ENCODE peak calls at places on chromosomes 16 and 17, in four cellular contexts. M is PC-3, T is fibroblast of lung, V is NCI-H1436 treated with DMSO at 0.1 percent for 48 hours. L is an unnamed sample.

GRCh38 chr16:6629110-6629509 is 703.5 kb upstream of the RBFOX1 start:
- DNase-seq in M (no peak), T (no peak), V (no peak), L (no peak)

GRCh38 chr17:43579570-43580140 is 33.5 kb upstream of the ETV4 start:
- DNase-seq in M (peak; percentile 87), T (peak; percentile 48), V (no peak), L (peak; percentile 93)

GRCh38 chr16:18050234-18050633 is 286.3 kb downstream of the NPIPA8 start:
- DNase-seq in M (no peak), T (no peak), V (no peak), L (no peak)

GRCh38 chr17:55426851-55427586 is 5.4 kb upstream of the MMD start:
- DNase-seq in M (peak; percentile 49), T (peak; percentile 93), V (no peak), L (no peak)

GRCh38 chr17:36592316-36592710 is 634 bp downstream of the DHRS11 start:
- DNase-seq in M (peak; percentile 22), T (no peak), V (no peak), L (peak; percentile 51)

GRCh38 chr16:6016530-6017184 is 919.1 kb upstream of the EEF2KMT start:
- DNase-seq in M (peak; percentile 17), T (no peak), V (no peak), L (peak; percentile 76)

GRCh38 chr17:50640701-50641338 is 6.1 kb downstream of the ABCC3 start:
- DNase-seq in M (peak; percentile 51), T (peak; percentile 57), V (no peak), L (peak; percentile 61)

GRCh38 chr16:4800290-4801041 is 2.0 kb downstream of the ROGDI start:
- DNase-seq in M (no peak), T (no peak), V (no peak), L (peak; percentile 9)

GRCh38 chr16:50680907-50681885 is at the start of gene SNX20:
- DNase-seq in M (no peak), T (no peak), V (no peak), L (no peak)

GRCh38 chr16:49528035-49528434 is 154.4 kb downstream of the C16orf78 start:
- DNase-seq in M (peak; percentile 1), T (peak; percentile 15), V (no peak), L (peak; percentile 26)

GRCh38 chr16:27677300-27677699 is 127.4 kb downstream of the KATNIP start:
- DNase-seq in M (no peak), T (peak; percentile 5), V (no peak), L (peak; percentile 5)

GRCh38 chr17:68398731-68399637 is 58.3 kb downstream of the WIPI1 start:
- DNase-seq in M (peak; percentile 89), T (peak; percentile 86), V (no peak), L (peak; percentile 63)

GRCh38 chr17:8672326-8672725 is 41.8 kb upstream of the MYH10 start:
- DNase-seq in M (no peak), T (no peak), V (no peak), L (no peak)

GRCh38 chr16:15879255-15879804 is 9.1 kb downstream of the CEP20 start:
- DNase-seq in M (peak; percentile 85), T (peak; percentile 96), V (peak; percentile 1), L (peak; percentile 83)

GRCh38 chr17:60526726-60527125 is 684 bp upstream of the APPBP2 start:
- DNase-seq in M (no peak), T (peak; percentile 44), V (no peak), L (peak; percentile 10)

GRCh38 chr16:57480127-57480753 is 6.1 kb downstream of the DOK4 start:
- DNase-seq in M (no peak), T (peak; percentile 14), V (no peak), L (peak; percentile 10)

GRCh38 chr16:64629622-64630021 is 492.2 kb downstream of the CDH11 start:
- DNase-seq in M (peak; percentile 6), T (peak; percentile 1), V (no peak), L (peak; percentile 38)

GRCh38 chr16:31108035-31108793 is at the start of gene BCKDK:
- DNase-seq in M (peak; percentile 65), T (peak; percentile 60), V (no peak), L (peak; percentile 72)

GRCh38 chr17:17171991-17172939 is 33.9 kb downstream of the PLD6 start:
- DNase-seq in M (no peak), T (no peak), V (no peak), L (no peak)

GRCh38 chr17:68783861-68784260 is 171.3 kb downstream of the ABCA8 start:
- DNase-seq in M (peak; percentile 25), T (no peak), V (no peak), L (peak; percentile 20)

GRCh38 chr17:58249270-58250133 is 11.1 kb downstream of the LPO start:
- DNase-seq in M (peak; percentile 58), T (peak; percentile 51), V (no peak), L (peak; percentile 24)

GRCh38 chr17:74452841-74453661 is 13.4 kb upstream of the CD300A start:
- DNase-seq in M (no peak), T (no peak), V (no peak), L (no peak)

GRCh38 chr16:30473231-30474061 is 904 bp downstream of the ITGAL start:
- DNase-seq in M (no peak), T (no peak), V (no peak), L (no peak)

GRCh38 chr17:65013613-65014391 is 42.7 kb downstream of the GNA13 start:
- DNase-seq in M (peak; percentile 85), T (peak; percentile 93), V (no peak), L (peak; percentile 88)

GRCh38 chr17:67050066-67050465 is 5.7 kb downstream of the CACNG1 start:
- DNase-seq in M (no peak), T (no peak), V (no peak), L (no peak)

GRCh38 chr16:87150359-87151280 is 166.6 kb downstream of the C16orf95 start:
- DNase-seq in M (no peak), T (peak; percentile 17), V (no peak), L (no peak)

GRCh38 chr17:42618442-42619150 is 9.1 kb downstream of the TUBG1 start:
- DNase-seq in M (peak; percentile 49), T (peak; percentile 19), V (no peak), L (peak; percentile 83)

GRCh38 chr17:45976755-45977505 is 22.1 kb upstream of the STH start:
- DNase-seq in M (no peak), T (no peak), V (no peak), L (no peak)